ENCODE peak calls at places on chromosomes 4 and X, in eight cellular contexts. One of them, this sample, is unnamed.

GRCh38 chr4:123301942-123302341 is 94.7 kb upstream of the SPRY1 start:
- DNase-seq in lower lobe of right lung: no peak
- DNase-seq in right lobe of liver: no peak
- DNase-seq in retinal pigment epithelial cell: no peak
- DNase-seq in keratinocyte: no peak
- DNase-seq in GM12865: no peak
- DNase-seq in pancreas: no peak
- DNase-seq in psoas muscle: no peak
- DNase-seq in this sample: no peak

GRCh38 chr4:73848183-73848777 is 4.8 kb upstream of the PF4V1 start:
- DNase-seq in lower lobe of right lung: no peak
- DNase-seq in right lobe of liver: no peak
- DNase-seq in retinal pigment epithelial cell: no peak
- DNase-seq in keratinocyte: no peak
- DNase-seq in GM12865: no peak
- DNase-seq in pancreas: no peak
- DNase-seq in psoas muscle: no peak
- DNase-seq in this sample: no peak

GRCh38 chr4:27084685-27085356 is 224.2 kb downstream of the STIM2 start:
- DNase-seq in lower lobe of right lung: peak; percentile 53
- DNase-seq in right lobe of liver: no peak
- DNase-seq in retinal pigment epithelial cell: peak; percentile 9
- DNase-seq in keratinocyte: no peak
- DNase-seq in GM12865: no peak
- DNase-seq in pancreas: peak; percentile 65
- DNase-seq in psoas muscle: no peak
- DNase-seq in this sample: peak; percentile 24

GRCh38 chrX:12210196-12210815 is 72.0 kb downstream of the FRMPD4 start:
- DNase-seq in lower lobe of right lung: no peak
- DNase-seq in right lobe of liver: no peak
- DNase-seq in retinal pigment epithelial cell: no peak
- DNase-seq in keratinocyte: peak; percentile 50
- DNase-seq in GM12865: no peak
- DNase-seq in pancreas: no peak
- DNase-seq in psoas muscle: no peak
- DNase-seq in this sample: no peak

GRCh38 chr4:158094413-158095110 is 78.3 kb downstream of the GASK1B start:
- DNase-seq in lower lobe of right lung: no peak
- DNase-seq in right lobe of liver: no peak
- DNase-seq in retinal pigment epithelial cell: peak; percentile 56
- DNase-seq in keratinocyte: peak; percentile 56
- DNase-seq in GM12865: no peak
- DNase-seq in pancreas: peak; percentile 60
- DNase-seq in psoas muscle: no peak
- DNase-seq in this sample: no peak

GRCh38 chr4:150155391-150155790 is 77.1 kb downstream of the DCLK2 start:
- DNase-seq in lower lobe of right lung: no peak
- DNase-seq in right lobe of liver: no peak
- DNase-seq in retinal pigment epithelial cell: no peak
- DNase-seq in keratinocyte: no peak
- DNase-seq in GM12865: no peak
- DNase-seq in pancreas: no peak
- DNase-seq in psoas muscle: no peak
- DNase-seq in this sample: no peak

GRCh38 chr4:1194028-1194900 is 21.9 kb upstream of the SPON2 start:
- DNase-seq in lower lobe of right lung: no peak
- DNase-seq in right lobe of liver: no peak
- DNase-seq in retinal pigment epithelial cell: no peak
- DNase-seq in keratinocyte: no peak
- DNase-seq in GM12865: peak; percentile 3
- DNase-seq in pancreas: peak; percentile 63
- DNase-seq in psoas muscle: peak; percentile 87
- DNase-seq in this sample: peak; percentile 35

GRCh38 chr4:173685324-173685723 is 155.3 kb upstream of the HAND2 start:
- DNase-seq in lower lobe of right lung: no peak
- DNase-seq in right lobe of liver: no peak
- DNase-seq in retinal pigment epithelial cell: no peak
- DNase-seq in keratinocyte: no peak
- DNase-seq in GM12865: no peak
- DNase-seq in pancreas: no peak
- DNase-seq in psoas muscle: no peak
- DNase-seq in this sample: no peak

GRCh38 chr4:108762559-108763225 is at the start of gene ETNPPL:
- DNase-seq in lower lobe of right lung: no peak
- DNase-seq in right lobe of liver: peak; percentile 97
- DNase-seq in retinal pigment epithelial cell: no peak
- DNase-seq in keratinocyte: no peak
- DNase-seq in GM12865: no peak
- DNase-seq in pancreas: peak; percentile 71
- DNase-seq in psoas muscle: peak; percentile 67
- DNase-seq in this sample: no peak

GRCh38 chrX:150984164-150984824 is 1.2 kb downstream of the HMGB3 start:
- DNase-seq in lower lobe of right lung: no peak
- DNase-seq in right lobe of liver: no peak
- DNase-seq in retinal pigment epithelial cell: no peak
- DNase-seq in keratinocyte: no peak
- DNase-seq in GM12865: no peak
- DNase-seq in pancreas: no peak
- DNase-seq in psoas muscle: no peak
- DNase-seq in this sample: no peak

GRCh38 chrX:150982786-150983525 is at the start of gene HMGB3:
- DNase-seq in lower lobe of right lung: peak; percentile 94
- DNase-seq in right lobe of liver: peak; percentile 92
- DNase-seq in retinal pigment epithelial cell: peak; percentile 79
- DNase-seq in keratinocyte: peak; percentile 68
- DNase-seq in GM12865: peak; percentile 94
- DNase-seq in pancreas: peak; percentile 86
- DNase-seq in psoas muscle: peak; percentile 90
- DNase-seq in this sample: peak; percentile 88

GRCh38 chrX:150980711-150981110 is 2.4 kb upstream of the HMGB3 start:
- DNase-seq in lower lobe of right lung: no peak
- DNase-seq in right lobe of liver: no peak
- DNase-seq in retinal pigment epithelial cell: no peak
- DNase-seq in keratinocyte: no peak
- DNase-seq in GM12865: no peak
- DNase-seq in pancreas: no peak
- DNase-seq in psoas muscle: no peak
- DNase-seq in this sample: no peak

GRCh38 chrX:150983526-150984163 is 510 bp downstream of the HMGB3 start:
- DNase-seq in lower lobe of right lung: no peak
- DNase-seq in right lobe of liver: no peak
- DNase-seq in retinal pigment epithelial cell: no peak
- DNase-seq in keratinocyte: no peak
- DNase-seq in GM12865: no peak
- DNase-seq in pancreas: peak; percentile 62
- DNase-seq in psoas muscle: no peak
- DNase-seq in this sample: no peak

DNA sequence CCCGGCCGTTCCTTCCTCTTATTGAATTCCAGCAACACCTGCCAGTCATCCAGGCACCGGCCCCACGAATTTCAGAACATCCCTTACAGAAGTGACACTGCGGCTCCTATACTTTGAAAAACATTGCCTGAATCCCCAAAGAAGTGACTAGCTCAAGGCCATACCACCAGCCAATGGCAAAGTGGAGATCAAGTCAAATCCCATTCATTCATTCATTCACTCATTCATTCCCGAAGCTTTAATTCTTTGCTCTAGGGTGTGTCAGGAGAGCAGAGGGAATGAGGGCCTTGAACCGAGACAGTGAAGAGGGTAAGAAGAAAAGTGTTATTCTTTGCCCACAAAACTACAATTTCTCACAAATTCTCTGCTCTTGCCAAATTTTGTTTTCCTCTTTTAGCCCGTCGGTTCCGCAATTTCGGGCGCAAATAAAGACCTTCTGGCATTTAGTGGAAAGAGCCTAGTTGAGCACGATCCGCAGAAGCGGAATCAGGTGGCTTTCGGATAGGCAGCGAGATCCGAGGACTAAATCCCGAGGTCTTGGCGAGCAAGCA is 825 bp upstream of the HMGB3 start:
- DNase-seq in lower lobe of right lung: no peak
- DNase-seq in right lobe of liver: no peak
- DNase-seq in retinal pigment epithelial cell: no peak
- DNase-seq in keratinocyte: no peak
- DNase-seq in GM12865: no peak
- DNase-seq in pancreas: no peak
- DNase-seq in psoas muscle: no peak
- DNase-seq in this sample: peak; percentile 7
- TF ChIP-seq CTCF in lower lobe of right lung: no peak
- TF ChIP-seq CTCF in right lobe of liver: no peak
- TF ChIP-seq CTCF in retinal pigment epithelial cell: no peak
- TF ChIP-seq CTCF in keratinocyte: no peak
- TF ChIP-seq CTCF in GM12865: no peak
- TF ChIP-seq CTCF in pancreas: no peak
- TF ChIP-seq CTCF in psoas muscle: no peak
- TF ChIP-seq CTCF in this sample: no peak

GRCh38 chrX:10017866-10018265 is 50.7 kb downstream of the CLDN34 start:
- DNase-seq in lower lobe of right lung: no peak
- DNase-seq in right lobe of liver: no peak
- DNase-seq in retinal pigment epithelial cell: no peak
- DNase-seq in keratinocyte: peak; percentile 11
- DNase-seq in GM12865: no peak
- DNase-seq in pancreas: no peak
- DNase-seq in psoas muscle: no peak
- DNase-seq in this sample: peak; percentile 36
- H3K4me3 ChIP-seq in lower lobe of right lung: peak overlapping the region; percentile 65
- H3K4me3 ChIP-seq in right lobe of liver: no peak overlapping the region
- H3K4me3 ChIP-seq in retinal pigment epithelial cell: peak overlapping the region; percentile 22
- H3K4me3 ChIP-seq in keratinocyte: no peak overlapping the region
- H3K4me3 ChIP-seq in GM12865: no peak overlapping the region
- H3K4me3 ChIP-seq in pancreas: no peak overlapping the region
- H3K4me3 ChIP-seq in psoas muscle: no peak overlapping the region
- H3K4me3 ChIP-seq in this sample: no peak overlapping the region

GRCh38 chrX:105063743-105064142 is 156.8 kb downstream of the TEX13A start:
- DNase-seq in lower lobe of right lung: no peak
- DNase-seq in right lobe of liver: no peak
- DNase-seq in retinal pigment epithelial cell: no peak
- DNase-seq in keratinocyte: no peak
- DNase-seq in GM12865: no peak
- DNase-seq in pancreas: no peak
- DNase-seq in psoas muscle: no peak
- DNase-seq in this sample: no peak
- TF ChIP-seq CTCF in lower lobe of right lung: no peak
- TF ChIP-seq CTCF in right lobe of liver: no peak
- TF ChIP-seq CTCF in retinal pigment epithelial cell: no peak
- TF ChIP-seq CTCF in keratinocyte: no peak
- TF ChIP-seq CTCF in GM12865: no peak
- TF ChIP-seq CTCF in pancreas: no peak
- TF ChIP-seq CTCF in psoas muscle: no peak
- TF ChIP-seq CTCF in this sample: no peak

DNA sequence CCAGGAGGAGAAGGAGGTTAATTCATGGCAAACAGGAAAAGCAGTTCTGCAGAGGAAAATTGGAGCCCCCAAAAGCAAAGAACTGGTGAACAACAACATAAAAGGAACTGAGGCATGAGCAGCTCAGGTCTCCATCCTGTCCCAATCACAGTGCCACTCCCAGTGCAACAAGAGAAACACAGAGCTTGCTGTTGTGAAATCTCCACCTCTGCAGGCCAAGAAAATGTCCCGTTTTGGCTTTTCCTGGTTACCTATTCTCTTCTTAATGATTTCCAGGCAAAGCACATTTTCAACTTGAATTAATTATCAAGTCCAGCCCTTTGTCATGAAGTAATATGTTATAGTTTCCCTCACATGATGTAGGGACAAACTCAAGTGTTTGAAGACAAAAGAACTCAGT is 778 bp downstream of the C1QTNF7 start:
- DNase-seq in lower lobe of right lung: no peak
- DNase-seq in right lobe of liver: no peak
- DNase-seq in retinal pigment epithelial cell: no peak
- DNase-seq in keratinocyte: no peak
- DNase-seq in GM12865: no peak
- DNase-seq in pancreas: no peak
- DNase-seq in psoas muscle: no peak
- DNase-seq in this sample: no peak
- H3K4me3 ChIP-seq in lower lobe of right lung: peak overlapping the region; percentile 1
- H3K4me3 ChIP-seq in right lobe of liver: no peak overlapping the region
- H3K4me3 ChIP-seq in retinal pigment epithelial cell: no peak overlapping the region
- H3K4me3 ChIP-seq in keratinocyte: no peak overlapping the region
- H3K4me3 ChIP-seq in GM12865: no peak overlapping the region
- H3K4me3 ChIP-seq in pancreas: no peak overlapping the region
- H3K4me3 ChIP-seq in psoas muscle: no peak overlapping the region
- H3K4me3 ChIP-seq in this sample: no peak overlapping the region

GRCh38 chr4:112453321-112453720 is 62.7 kb downstream of the NEUROG2 start:
- DNase-seq in lower lobe of right lung: no peak
- DNase-seq in right lobe of liver: no peak
- DNase-seq in retinal pigment epithelial cell: no peak
- DNase-seq in keratinocyte: no peak
- DNase-seq in GM12865: no peak
- DNase-seq in pancreas: no peak
- DNase-seq in psoas muscle: no peak
- DNase-seq in this sample: no peak
- TF ChIP-seq CTCF in lower lobe of right lung: no peak
- TF ChIP-seq CTCF in right lobe of liver: no peak
- TF ChIP-seq CTCF in retinal pigment epithelial cell: no peak
- TF ChIP-seq CTCF in keratinocyte: no peak
- TF ChIP-seq CTCF in GM12865: no peak
- TF ChIP-seq CTCF in pancreas: no peak
- TF ChIP-seq CTCF in psoas muscle: no peak
- TF ChIP-seq CTCF in this sample: no peak

GRCh38 chr4:48195853-48196252 is 61.8 kb upstream of the TXK start:
- DNase-seq in lower lobe of right lung: no peak
- DNase-seq in right lobe of liver: no peak
- DNase-seq in retinal pigment epithelial cell: no peak
- DNase-seq in keratinocyte: no peak
- DNase-seq in GM12865: peak; percentile 38
- DNase-seq in pancreas: no peak
- DNase-seq in psoas muscle: no peak
- DNase-seq in this sample: no peak

GRCh38 chr4:48193096-48193836 is 59.2 kb upstream of the TXK start:
- DNase-seq in lower lobe of right lung: no peak
- DNase-seq in right lobe of liver: no peak
- DNase-seq in retinal pigment epithelial cell: no peak
- DNase-seq in keratinocyte: no peak
- DNase-seq in GM12865: peak; percentile 50
- DNase-seq in pancreas: no peak
- DNase-seq in psoas muscle: no peak
- DNase-seq in this sample: no peak

GRCh38 chr4:48196758-48197504 is 62.9 kb upstream of the TXK start:
- DNase-seq in lower lobe of right lung: no peak
- DNase-seq in right lobe of liver: no peak
- DNase-seq in retinal pigment epithelial cell: no peak
- DNase-seq in keratinocyte: no peak
- DNase-seq in GM12865: peak; percentile 83
- DNase-seq in pancreas: no peak
- DNase-seq in psoas muscle: no peak
- DNase-seq in this sample: no peak

GRCh38 chr4:48193921-48194320 is 59.9 kb upstream of the TXK start:
- DNase-seq in lower lobe of right lung: no peak
- DNase-seq in right lobe of liver: no peak
- DNase-seq in retinal pigment epithelial cell: no peak
- DNase-seq in keratinocyte: no peak
- DNase-seq in GM12865: no peak
- DNase-seq in pancreas: no peak
- DNase-seq in psoas muscle: no peak
- DNase-seq in this sample: no peak

GRCh38 chr4:48194986-48195773 is 61.1 kb upstream of the TXK start:
- DNase-seq in lower lobe of right lung: no peak
- DNase-seq in right lobe of liver: no peak
- DNase-seq in retinal pigment epithelial cell: no peak
- DNase-seq in keratinocyte: no peak
- DNase-seq in GM12865: peak; percentile 47
- DNase-seq in pancreas: no peak
- DNase-seq in psoas muscle: no peak
- DNase-seq in this sample: no peak
- H3K4me3 ChIP-seq in lower lobe of right lung: no peak overlapping the region
- H3K4me3 ChIP-seq in right lobe of liver: no peak overlapping the region
- H3K4me3 ChIP-seq in retinal pigment epithelial cell: no peak overlapping the region
- H3K4me3 ChIP-seq in keratinocyte: no peak overlapping the region
- H3K4me3 ChIP-seq in GM12865: peak overlapping the region; percentile 70
- H3K4me3 ChIP-seq in pancreas: no peak overlapping the region
- H3K4me3 ChIP-seq in psoas muscle: no peak overlapping the region
- H3K4me3 ChIP-seq in this sample: no peak overlapping the region

GRCh38 chr4:16884673-16885460 is 13.6 kb downstream of the LDB2 start:
- DNase-seq in lower lobe of right lung: no peak
- DNase-seq in right lobe of liver: no peak
- DNase-seq in retinal pigment epithelial cell: no peak
- DNase-seq in keratinocyte: no peak
- DNase-seq in GM12865: no peak
- DNase-seq in pancreas: no peak
- DNase-seq in psoas muscle: no peak
- DNase-seq in this sample: no peak
- TF ChIP-seq CTCF in lower lobe of right lung: no peak
- TF ChIP-seq CTCF in right lobe of liver: no peak
- TF ChIP-seq CTCF in retinal pigment epithelial cell: no peak
- TF ChIP-seq CTCF in keratinocyte: no peak
- TF ChIP-seq CTCF in GM12865: no peak
- TF ChIP-seq CTCF in pancreas: no peak
- TF ChIP-seq CTCF in psoas muscle: no peak
- TF ChIP-seq CTCF in this sample: no peak